ENCODE peak calls at places on chromosomes 16 and 17, in nine cellular contexts. V is foreskin fibroblast; B is activated gamma-delta T cell treated with anti-CD3 and anti-CD28 coated beads, Interleukin-2, amount 50 U/mL, for 16 hours; T is amygdala; W is COR-L47; U is endothelial cell; J is body of pancreas; R is kidney glomerular epithelial cell; I is pulmonary artery endothelial cell. Y is an unnamed sample.

GRCh38 chr17:48723555-48724239 is 712 bp downstream of the PRAC2 start:
- DNase-seq in V (peak), B (no peak), T (no peak), W (no peak), U (no peak), J (no peak), R (no peak), I (no peak), Y (no peak)

GRCh38 chr16:89349947-89350633 is 132.6 kb downstream of the ZNF778 start:
- DNase-seq in V (no peak), B (no peak), T (no peak), W (no peak), U (no peak), J (no peak), R (no peak), I (no peak), Y (no peak)

GRCh38 chr17:77507116-77507885 is 366.5 kb downstream of the SEC14L1 start:
- DNase-seq in V (peak), B (no peak), T (no peak), W (peak), U (no peak), J (peak), R (no peak), I (no peak), Y (no peak)

GRCh38 chr16:75304521-75305363 is 53.3 kb upstream of the BCAR1 start:
- DNase-seq in V (peak), B (no peak), T (peak), W (no peak), U (no peak), J (peak), R (no peak), I (no peak), Y (peak)

GRCh38 chr17:27293359-27293897 is 486 bp upstream of the WSB1 start:
- DNase-seq in V (no peak), B (no peak), T (no peak), W (no peak), U (no peak), J (no peak), R (no peak), I (no peak), Y (no peak)

GRCh38 chr17:14396542-14396941 is 95.7 kb downstream of the HS3ST3B1 start:
- DNase-seq in V (no peak), B (no peak), T (no peak), W (no peak), U (no peak), J (no peak), R (no peak), I (no peak), Y (no peak)

GRCh38 chr16:87550510-87550961 is 51.8 kb upstream of the JPH3 start:
- DNase-seq in V (peak), B (peak), T (no peak), W (no peak), U (peak), J (peak), R (no peak), I (no peak), Y (no peak)

GRCh38 chr16:578870-579405 is 9.2 kb downstream of the PIGQ start:
- DNase-seq in V (peak), B (no peak), T (no peak), W (no peak), U (peak), J (peak), R (no peak), I (peak), Y (peak)

GRCh38 chr16:66927012-66927436 is 1.7 kb upstream of the RRAD start:
- DNase-seq in V (peak), B (no peak), T (no peak), W (no peak), U (no peak), J (no peak), R (peak), I (no peak), Y (peak)

GRCh38 chr17:51734462-51734861 is 424.1 kb downstream of the CA10 start:
- DNase-seq in V (no peak), B (no peak), T (no peak), W (no peak), U (peak), J (peak), R (no peak), I (no peak), Y (no peak)

GRCh38 chr16:58654456-58655214 is 25.0 kb upstream of the CNOT1 start:
- DNase-seq in V (no peak), B (no peak), T (no peak), W (no peak), U (no peak), J (no peak), R (no peak), I (no peak), Y (no peak)

GRCh38 chr16:4011225-4011939 is 104.9 kb downstream of the ADCY9 start:
- DNase-seq in V (no peak), B (no peak), T (no peak), W (no peak), U (peak), J (no peak), R (peak), I (no peak), Y (no peak)

GRCh38 chr17:68033636-68034451 is 1.7 kb upstream of the KPNA2 start:
- DNase-seq in V (peak), B (no peak), T (no peak), W (peak), U (peak), J (no peak), R (peak), I (peak), Y (no peak)

GRCh38 chr16:86222541-86222940 is 287.8 kb upstream of the FOXF1 start:
- DNase-seq in V (peak), B (no peak), T (no peak), W (no peak), U (no peak), J (no peak), R (no peak), I (no peak), Y (no peak)

GRCh38 chr17:19021622-19022083 is 17.1 kb upstream of the FAM83G start:
- DNase-seq in V (no peak), B (no peak), T (no peak), W (no peak), U (peak), J (peak), R (no peak), I (no peak), Y (no peak)

GRCh38 chr16:49463529-49463928 is 89.9 kb downstream of the C16orf78 start:
- DNase-seq in V (no peak), B (peak), T (no peak), W (peak), U (no peak), J (no peak), R (no peak), I (no peak), Y (no peak)

GRCh38 chr16:30115238-30115637 is 1.9 kb upstream of the GDPD3 start:
- DNase-seq in V (no peak), B (no peak), T (no peak), W (no peak), U (no peak), J (peak), R (no peak), I (no peak), Y (no peak)

GRCh38 chr17:32491371-32492280 is 4.8 kb downstream of the CDK5R1 start:
- DNase-seq in V (no peak), B (no peak), T (no peak), W (no peak), U (no peak), J (no peak), R (no peak), I (no peak), Y (no peak)

GRCh38 chr17:21354796-21355385 is 21.3 kb upstream of the KCNJ12 start:
- DNase-seq in V (no peak), B (no peak), T (no peak), W (no peak), U (no peak), J (no peak), R (no peak), I (no peak), Y (no peak)

GRCh38 chr17:61317779-61318178 is 81.9 kb upstream of the TBX2 start:
- DNase-seq in V (no peak), B (no peak), T (no peak), W (no peak), U (no peak), J (no peak), R (no peak), I (no peak), Y (no peak)

GRCh38 chr16:48212033-48212432 is 32.1 kb upstream of the LONP2 start:
- DNase-seq in V (no peak), B (no peak), T (no peak), W (no peak), U (no peak), J (no peak), R (no peak), I (no peak), Y (no peak)

GRCh38 chr16:56889206-56889605 is 24.2 kb downstream of the SLC12A3 start:
- DNase-seq in V (no peak), B (no peak), T (no peak), W (no peak), U (no peak), J (peak), R (no peak), I (no peak), Y (no peak)

GRCh38 chr17:77770331-77771105 is 188.0 kb upstream of the TNRC6C start:
- DNase-seq in V (no peak), B (no peak), T (no peak), W (no peak), U (no peak), J (no peak), R (no peak), I (no peak), Y (no peak)

GRCh38 chr17:34853916-34854315 is 107.3 kb downstream of the CCT6B start:
- DNase-seq in V (no peak), B (no peak), T (no peak), W (no peak), U (no peak), J (no peak), R (no peak), I (no peak), Y (no peak)

GRCh38 chr16:28543072-28543471 is 4.3 kb upstream of the NUPR1 start:
- DNase-seq in V (no peak), B (no peak), T (no peak), W (no peak), U (no peak), J (peak), R (no peak), I (no peak), Y (no peak)

GRCh38 chr17:75909051-75909811 is 4.5 kb upstream of the MRPL38 start:
- DNase-seq in V (no peak), B (no peak), T (no peak), W (peak), U (no peak), J (peak), R (no peak), I (no peak), Y (no peak)

Y was measured in RCC 7860.